ENCODE peak calls at places on chromosomes 7 and 10, in nine cellular contexts. Q, A, B, R, J, K, O, M and Y are unnamed samples. For H3K27me3, the result is how much of the 10 kb centered on the place peaks cover.

GRCh38 chr7:6294839-6295238 is 22.4 kb upstream of the CYTH3 start:
- DNase-seq in B (no peak), A (no peak), J (no peak), Q (no peak), M (no peak), K (no peak), R (no peak), O (no peak), Y (no peak)

GRCh38 chr10:132387723-132388210 is 9.2 kb upstream of the PWWP2B start:
- DNase-seq in B (peak), Q (peak), J (peak), O (peak), M (peak), A (peak), K (peak), R (peak), Y (peak)

GRCh38 chr7:54091322-54091721 is 450.9 kb upstream of the VSTM2A start:
- DNase-seq in R (no peak), O (no peak), K (no peak), J (no peak), Q (no peak), A (no peak), M (no peak), B (no peak), Y (no peak)

GRCh38 chr10:102596506-102596971 is 47.7 kb upstream of the TRIM8 start:
- DNase-seq in A (no peak), R (no peak), O (no peak), M (peak), K (no peak), B (peak), J (no peak), Q (peak), Y (no peak)

GRCh38 chr10:118566911-118567310 is 28.5 kb downstream of the PRLHR start:
- DNase-seq in Q (no peak), R (no peak), M (no peak), J (no peak), A (no peak), B (no peak), K (no peak), O (no peak), Y (no peak)

GRCh38 chr7:156019776-156020565 is 207.7 kb upstream of the SHH start:
- DNase-seq in Q (no peak), M (no peak), O (no peak), R (no peak), K (no peak), A (no peak), B (no peak), J (no peak), Y (no peak)

GRCh38 chr7:74061840-74062539 is 21.6 kb upstream of the LIMK1 start:
- DNase-seq in R (peak), B (peak), Q (peak), M (peak), K (peak), J (peak), O (peak), A (peak), Y (peak)

GRCh38 chr7:45007106-45007505 is 7.1 kb downstream of the CCM2 start:
- DNase-seq in K (no peak), A (no peak), B (no peak), O (no peak), M (no peak), R (no peak), J (no peak), Q (no peak), Y (no peak)

GRCh38 chr7:141074997-141075396 is 1.1 kb downstream of the TMEM178B start:
- DNase-seq in A (no peak), B (no peak), K (no peak), Q (no peak), R (no peak), O (no peak), M (no peak), J (no peak), Y (no peak)

GRCh38 chr7:141079223-141079622 is 5.4 kb downstream of the TMEM178B start:
- DNase-seq in J (no peak), R (no peak), Q (no peak), B (no peak), A (no peak), O (no peak), K (no peak), M (no peak), Y (no peak)

GRCh38 chr7:141073641-141074161 is at the start of gene TMEM178B:
- DNase-seq in B (no peak), O (no peak), A (peak), Q (peak), K (no peak), J (no peak), R (no peak), M (no peak), Y (peak)

GRCh38 chr7:141074162-141074989 is 512 bp downstream of the TMEM178B start:
- DNase-seq in B (peak), Q (peak), K (peak), R (no peak), M (peak), J (no peak), A (peak), O (no peak), Y (no peak)

GRCh38 chr7:141076377-141076776 is 2.5 kb downstream of the TMEM178B start:
- DNase-seq in R (no peak), K (no peak), O (no peak), B (no peak), M (peak), A (no peak), Q (no peak), J (no peak), Y (no peak)
- H3K27me3 ChIP-seq in R (half or more), K (under half), O (under half), B (under half), M (under half), A (under half), Q (under half), J (under half), Y (under half)

DNA sequence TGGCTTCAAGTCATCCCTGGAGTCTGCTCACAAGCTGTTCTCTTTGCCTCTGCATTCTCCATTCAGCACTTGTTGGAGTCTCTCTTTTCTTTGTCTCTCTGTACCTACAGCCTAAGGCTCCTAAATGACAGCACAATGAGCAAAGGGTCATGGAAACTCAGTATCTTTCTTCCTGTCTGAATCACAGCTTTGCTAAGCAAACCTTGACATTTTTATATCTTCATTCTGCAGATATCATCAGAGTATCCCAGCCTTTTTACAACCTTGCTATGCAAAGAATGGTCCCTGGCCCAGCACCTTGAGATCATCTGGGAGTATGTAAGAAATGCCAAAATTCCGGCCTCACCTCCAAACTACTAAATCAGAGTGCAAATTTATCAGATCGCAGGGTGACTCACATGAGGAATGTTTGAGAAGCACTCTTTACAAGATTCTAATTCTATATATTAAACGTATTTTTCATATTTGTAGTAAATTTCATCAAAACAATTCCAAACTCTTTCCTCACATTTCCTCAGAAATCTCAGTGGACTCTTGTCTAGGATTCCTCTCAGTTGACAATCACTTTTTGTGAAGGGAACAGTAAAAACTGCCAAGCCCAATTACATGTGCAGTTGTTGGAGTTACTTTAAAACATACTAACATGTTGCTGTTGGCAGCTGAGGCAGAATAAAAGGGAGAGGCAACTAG is 10.9 kb upstream of the LIPA start:
- DNase-seq in M (no peak), R (no peak), O (no peak), K (no peak), J (no peak), Q (peak), B (peak), A (no peak), Y (no peak)
- H3K27me3 ChIP-seq in M (under half), R (under half), O (under half), K (under half), J (under half), Q (under half), B (under half), A (under half), Y (under half)

GRCh38 chr10:69657866-69658265 is 27.8 kb downstream of the FAM241B start:
- DNase-seq in K (no peak), Q (no peak), A (no peak), O (no peak), J (no peak), B (no peak), R (no peak), M (no peak), Y (no peak)
- H3K27me3 ChIP-seq in K (under half), Q (half or more), A (under half), O (under half), J (under half), B (under half), R (under half), M (under half), Y (under half)

GRCh38 chr10:95291634-95292039 is 834 bp upstream of the PDLIM1 start:
- DNase-seq in M (no peak), R (no peak), J (no peak), B (no peak), A (no peak), K (no peak), O (no peak), Q (no peak), Y (no peak)
- H3K27me3 ChIP-seq in M (under half), R (under half), J (under half), B (under half), A (under half), K (under half), O (under half), Q (under half), Y (under half)

GRCh38 chr7:135238112-135238744 is 4.6 kb downstream of the STRA8 start:
- DNase-seq in R (no peak), B (no peak), Q (no peak), J (no peak), K (no peak), O (no peak), M (no peak), A (no peak), Y (peak)
- H3K27me3 ChIP-seq in R (under half), B (under half), Q (under half), J (under half), K (under half), O (under half), M (under half), A (under half), Y (under half)

GRCh38 chr10:113261806-113262205 is 291.0 kb upstream of the HABP2 start:
- DNase-seq in B (no peak), R (no peak), M (no peak), J (no peak), Q (no peak), A (no peak), K (no peak), O (no peak), Y (no peak)
- H3K27me3 ChIP-seq in B (under half), R (under half), M (under half), J (under half), Q (under half), A (under half), K (under half), O (under half), Y (under half)

GRCh38 chr10:127578628-127579305 is 29.7 kb downstream of the NPS start:
- DNase-seq in O (no peak), Q (no peak), A (no peak), R (no peak), J (peak), B (no peak), K (no peak), M (no peak), Y (peak)
- H3K27me3 ChIP-seq in O (under half), Q (under half), A (under half), R (under half), J (under half), B (under half), K (under half), M (under half), Y (under half)

GRCh38 chr10:98038333-98038732 is 7.9 kb upstream of the CRTAC1 start:
- DNase-seq in K (no peak), B (no peak), A (no peak), Q (no peak), O (no peak), J (no peak), M (peak), R (no peak), Y (peak)
- H3K27me3 ChIP-seq in K (under half), B (under half), A (half or more), Q (half or more), O (under half), J (half or more), M (under half), R (half or more), Y (under half)